ENCODE peak calls at places on chromosomes 5 and 9, in seven cellular contexts. H is Peyer's patch, Q is A549, O is HepG2, K is stomach, S is IMR-90, E is lower leg skin. G is an unnamed sample.

GRCh38 chr5:174172104-174172965 is 126.8 kb downstream of the NSG2 start:
- DNase-seq in H (no peak), Q (no peak), O (no peak), K (no peak), S (no peak), E (peak; percentile 34), G (no peak)

GRCh38 chr9:125932012-125932411 is 184.8 kb downstream of the PBX3 start:
- DNase-seq in H (no peak), Q (peak; percentile 18), O (no peak), K (no peak), S (peak; percentile 99), E (no peak), G (peak; percentile 35)

GRCh38 chr9:6759114-6759977 is 1.6 kb downstream of the KDM4C start:
- DNase-seq in H (no peak), Q (peak; percentile 38), O (peak; percentile 32), K (peak; percentile 28), S (peak; percentile 82), E (peak; percentile 79), G (no peak)

GRCh38 chr9:21398955-21399489 is 9.9 kb upstream of the IFNA8 start:
- DNase-seq in H (no peak), Q (no peak), O (no peak), K (no peak), S (no peak), E (no peak), G (no peak)

GRCh38 chr9:88721028-88721427 is 186.1 kb downstream of the NXNL2 start:
- DNase-seq in H (no peak), Q (no peak), O (no peak), K (no peak), S (no peak), E (no peak), G (no peak)

GRCh38 chr5:153711755-153712154 is 221.3 kb downstream of the GRIA1 start:
- DNase-seq in H (no peak), Q (no peak), O (no peak), K (no peak), S (peak; percentile 6), E (no peak), G (no peak)

GRCh38 chr5:6732634-6733410 is 19.6 kb downstream of the TENT4A start:
- DNase-seq in H (no peak), Q (no peak), O (no peak), K (no peak), S (peak; percentile 79), E (no peak), G (peak; percentile 78)

GRCh38 chr5:124649548-124650501 is 96.6 kb downstream of the ZNF608 start:
- DNase-seq in H (peak; percentile 90), Q (no peak), O (no peak), K (peak; percentile 77), S (peak; percentile 93), E (peak; percentile 93), G (peak; percentile 86)

GRCh38 chr5:44952376-44952775 is 143.6 kb downstream of the MRPS30 start:
- DNase-seq in H (no peak), Q (peak; percentile 4), O (peak; percentile 18), K (no peak), S (peak; percentile 15), E (no peak), G (no peak)

GRCh38 chr5:111043712-111044506 is 27.6 kb upstream of the TSLP start:
- DNase-seq in H (no peak), Q (no peak), O (no peak), K (no peak), S (peak; percentile 87), E (no peak), G (no peak)

GRCh38 chr5:181173027-181173419 is 25.6 kb downstream of the OR2V2 start:
- DNase-seq in H (peak; percentile 37), Q (no peak), O (no peak), K (no peak), S (no peak), E (no peak), G (no peak)

GRCh38 chr5:76473676-76474075 is 70.6 kb downstream of the IQGAP2 start:
- DNase-seq in H (peak; percentile 59), Q (no peak), O (no peak), K (no peak), S (no peak), E (no peak), G (no peak)

GRCh38 chr5:154829589-154830218 is 20.7 kb downstream of the FAXDC2 start:
- DNase-seq in H (no peak), Q (no peak), O (no peak), K (peak; percentile 34), S (peak; percentile 60), E (no peak), G (no peak)

GRCh38 chr5:132418876-132419275 is 49.4 kb downstream of the SLC22A5 start:
- DNase-seq in H (no peak), Q (no peak), O (no peak), K (no peak), S (no peak), E (no peak), G (no peak)

GRCh38 chr5:33148076-33148501 is 292.7 kb upstream of the TARS1 start:
- DNase-seq in H (no peak), Q (peak; percentile 28), O (peak; percentile 14), K (no peak), S (peak; percentile 90), E (no peak), G (peak; percentile 62)

GRCh38 chr9:135016876-135017275 is 70.6 kb upstream of the OLFM1 start:
- DNase-seq in H (no peak), Q (no peak), O (no peak), K (no peak), S (no peak), E (no peak), G (no peak)

GRCh38 chr9:114207034-114207815 is 51.9 kb downstream of the COL27A1 start:
- DNase-seq in H (no peak), Q (no peak), O (no peak), K (no peak), S (peak; percentile 51), E (no peak), G (peak; percentile 86)

GRCh38 chr9:6584881-6585597 is 60.5 kb downstream of the GLDC start:
- DNase-seq in H (no peak), Q (peak; percentile 26), O (peak; percentile 19), K (no peak), S (peak; percentile 40), E (no peak), G (no peak)

GRCh38 chr5:15501057-15501791 is 1.2 kb downstream of the FBXL7 start:
- DNase-seq in H (peak; percentile 18), Q (peak; percentile 13), O (no peak), K (no peak), S (peak; percentile 76), E (peak; percentile 86), G (peak; percentile 71)

GRCh38 chr5:62460578-62460983 is 48.0 kb downstream of the IPO11 start:
- DNase-seq in H (no peak), Q (peak; percentile 17), O (peak; percentile 35), K (no peak), S (peak; percentile 68), E (no peak), G (no peak)

GRCh38 chr9:90773593-90773992 is 28.0 kb upstream of the SYK start:
- DNase-seq in H (peak; percentile 34), Q (no peak), O (no peak), K (no peak), S (no peak), E (no peak), G (no peak)

GRCh38 chr5:38285226-38285625 is 26.9 kb downstream of the EGFLAM start:
- DNase-seq in H (no peak), Q (no peak), O (no peak), K (no peak), S (no peak), E (no peak), G (no peak)

GRCh38 chr5:82393951-82394350 is 115.8 kb upstream of the RPS23 start:
- DNase-seq in H (no peak), Q (no peak), O (no peak), K (no peak), S (no peak), E (no peak), G (no peak)

DNA sequence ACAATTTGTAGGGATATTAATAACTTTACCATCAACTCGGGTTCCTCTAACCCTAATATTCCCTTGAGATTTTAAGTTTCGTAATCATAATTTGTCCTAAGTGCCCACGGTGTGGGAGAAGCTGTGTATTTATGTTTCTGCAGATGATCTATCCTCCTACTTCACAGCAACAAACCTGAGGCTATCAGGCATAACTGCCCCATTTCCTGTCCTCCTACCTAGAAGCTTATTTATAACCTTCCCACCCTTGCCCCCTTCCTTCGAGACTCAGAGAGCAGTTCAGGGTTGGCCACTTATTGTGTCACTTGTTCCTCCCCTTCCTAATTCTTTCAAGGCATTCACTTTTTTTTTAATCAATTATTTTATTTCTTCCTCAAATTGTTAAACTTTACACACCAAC is 29.6 kb upstream of the LCP2 start:
- DNase-seq in H (no peak), Q (no peak), O (no peak), K (no peak), S (no peak), E (no peak), G (no peak)
- TF ChIP-seq POLR2A in H (no peak), Q (no peak), O (no peak), K (no peak), S (no peak), E (no peak), G (no peak)

GRCh38 chr5:117833666-117834065 is 1154.7 kb downstream of the DTWD2 start:
- DNase-seq in H (no peak), Q (no peak), O (no peak), K (no peak), S (no peak), E (no peak), G (no peak)
- H3K4me3 ChIP-seq in H (no peak overlapping the region), Q (no peak overlapping the region), O (no peak overlapping the region), K (no peak overlapping the region), S (no peak overlapping the region), E (no peak overlapping the region), G (no peak overlapping the region)

GRCh38 chr9:77433675-77434445 is 214.3 kb downstream of the GNA14 start:
- DNase-seq in H (no peak), Q (peak; percentile 85), O (peak; percentile 48), K (peak; percentile 61), S (peak; percentile 74), E (peak; percentile 90), G (peak; percentile 45)
- TF ChIP-seq POLR2A in H (no peak), Q (no peak), O (no peak), K (no peak), S (peak; percentile 48), E (no peak), G (no peak)

DNA sequence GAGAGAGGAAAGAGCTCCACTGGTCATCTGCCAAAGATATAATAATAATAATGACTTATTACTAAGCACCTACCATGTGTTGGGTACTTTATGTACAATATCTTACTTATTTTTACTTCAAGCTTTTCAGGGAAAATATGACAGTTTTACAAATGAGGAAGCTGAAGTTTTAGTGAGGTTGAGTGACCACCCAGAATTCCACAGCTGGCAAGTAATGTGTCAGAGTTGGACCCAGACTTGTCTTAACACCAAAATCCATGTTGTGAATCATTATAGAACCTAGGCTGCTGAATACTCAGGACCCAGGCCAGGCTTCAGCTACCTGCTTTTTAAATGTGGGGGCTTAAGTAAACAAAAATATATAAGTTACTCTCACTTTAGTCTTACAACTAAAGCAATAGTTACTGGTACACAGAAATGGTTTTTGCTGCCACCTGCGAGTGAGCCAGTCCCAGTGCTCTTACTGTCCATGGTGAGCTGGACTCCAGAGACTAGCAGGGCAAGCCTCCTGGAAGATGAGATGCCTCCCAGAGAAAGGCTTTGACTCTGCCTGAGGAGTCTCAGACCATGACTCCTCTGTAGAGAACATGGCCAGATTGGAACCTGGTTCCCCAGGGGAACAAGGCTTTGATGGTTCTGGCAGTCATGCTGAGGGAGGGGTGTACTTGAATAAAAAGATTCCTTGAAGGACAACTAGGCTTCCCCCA is 29.9 kb downstream of the RUSC2 start:
- DNase-seq in H (no peak), Q (no peak), O (no peak), K (no peak), S (no peak), E (no peak), G (no peak)
- H3K4me3 ChIP-seq in H (no peak overlapping the region), Q (peak overlapping the region; percentile 2), O (no peak overlapping the region), K (no peak overlapping the region), S (no peak overlapping the region), E (no peak overlapping the region), G (no peak overlapping the region)

GRCh38 chr9:32384364-32385134 is at the start of gene ACO1:
- DNase-seq in H (peak; percentile 88), Q (peak; percentile 84), O (peak; percentile 80), K (peak; percentile 93), S (peak; percentile 82), E (peak; percentile 98), G (peak; percentile 92)
- TF ChIP-seq POLR2A in H (peak; percentile 80), Q (peak; percentile 85), O (peak; percentile 57), K (no peak), S (no peak), E (no peak), G (peak; percentile 84)